ENCODE peak calls at places on chromosomes 16 and 17, in six cellular contexts. G, J, D, N, X and A are unnamed samples.

GRCh38 chr16:19375561-19376158 is 42.0 kb upstream of the TMC5 start:
- DNase-seq in G (no peak), X (peak), J (peak), D (no peak), N (no peak), A (no peak)

GRCh38 chr16:68382296-68382718 is 66.0 kb downstream of the SMPD3 start:
- DNase-seq in J (no peak), N (no peak), X (peak), G (no peak), D (no peak), A (no peak)

GRCh38 chr16:4081035-4081434 is 35.2 kb downstream of the ADCY9 start:
- DNase-seq in N (no peak), J (no peak), G (no peak), D (no peak), X (no peak), A (no peak)

GRCh38 chr17:57667461-57667923 is 77.6 kb downstream of the CCDC182 start:
- DNase-seq in G (no peak), D (no peak), N (no peak), J (no peak), X (no peak), A (peak)

GRCh38 chr17:72022328-72022727 is 98.5 kb upstream of the SOX9 start:
- DNase-seq in G (no peak), X (no peak), D (no peak), N (no peak), J (no peak), A (no peak)

GRCh38 chr16:77288222-77288621 is 89.0 kb downstream of the SYCE1L start:
- DNase-seq in X (no peak), N (no peak), J (peak), D (no peak), G (no peak), A (no peak)

GRCh38 chr17:37729905-37730304 is 15.0 kb downstream of the HNF1B start:
- DNase-seq in G (no peak), N (no peak), J (no peak), X (no peak), D (no peak), A (no peak)

GRCh38 chr16:78589331-78589730 is 489.9 kb downstream of the WWOX start:
- DNase-seq in N (no peak), J (no peak), G (no peak), X (no peak), D (no peak), A (no peak)

GRCh38 chr17:80270836-80271235 is 10.2 kb downstream of the RNF213 start:
- DNase-seq in N (no peak), G (no peak), D (peak), X (peak), J (no peak), A (no peak)

GRCh38 chr17:8674344-8675305 is 44.1 kb upstream of the MYH10 start:
- DNase-seq in X (no peak), J (peak), D (no peak), G (peak), N (no peak), A (no peak)

GRCh38 chr16:86858501-86858900 is 280.2 kb downstream of the FOXL1 start:
- DNase-seq in G (no peak), N (no peak), X (no peak), J (no peak), D (no peak), A (no peak)

GRCh38 chr17:74185786-74186185 is 17.7 kb upstream of the RPL38 start:
- DNase-seq in D (no peak), X (no peak), G (no peak), N (no peak), J (no peak), A (no peak)

GRCh38 chr17:50638851-50639767 is 4.4 kb downstream of the ABCC3 start:
- DNase-seq in X (no peak), N (no peak), J (peak), D (no peak), G (peak), A (no peak)

GRCh38 chr16:54290203-54291106 is 3.9 kb upstream of the IRX3 start:
- DNase-seq in N (no peak), J (no peak), D (no peak), G (no peak), X (no peak), A (no peak)

GRCh38 chr17:3557768-3558583 is at the start of gene TRPV3:
- DNase-seq in D (peak), N (peak), X (no peak), G (no peak), J (no peak), A (no peak)

GRCh38 chr16:30185683-30186421 is 2.5 kb downstream of the CORO1A start:
- DNase-seq in D (peak), N (peak), G (peak), J (no peak), X (peak), A (no peak)

GRCh38 chr16:721765-722481 is 977 bp downstream of the ANTKMT start:
- DNase-seq in G (no peak), J (no peak), X (no peak), D (no peak), N (no peak), A (no peak)

GRCh38 chr17:44354582-44355309 is 8.9 kb downstream of the FAM171A2 start:
- DNase-seq in N (no peak), D (peak), X (peak), J (no peak), G (no peak), A (no peak)

GRCh38 chr17:67959510-67959909 is 36.8 kb downstream of the C17orf58 start:
- DNase-seq in X (no peak), N (no peak), G (no peak), D (no peak), J (no peak), A (no peak)

GRCh38 chr17:4769628-4770027 is 2.1 kb upstream of the TM4SF5 start:
- DNase-seq in J (no peak), N (no peak), D (no peak), G (no peak), X (peak), A (no peak)

GRCh38 chr17:50478391-50479361 is at the start of gene RSAD1:
- DNase-seq in N (peak), X (peak), J (peak), D (peak), G (peak), A (peak)

GRCh38 chr16:85679870-85680269 is 8.9 kb downstream of the GINS2 start:
- DNase-seq in D (no peak), N (no peak), X (no peak), J (no peak), G (no peak), A (no peak)

GRCh38 chr17:59842901-59843652 is 49.7 kb downstream of the TUBD1 start:
- DNase-seq in G (no peak), J (peak), D (peak), X (no peak), N (no peak), A (no peak)

GRCh38 chr16:82083710-82084353 is 48.8 kb downstream of the HSD17B2 start:
- DNase-seq in X (no peak), D (no peak), J (no peak), N (no peak), G (no peak), A (no peak)

GRCh38 chr17:40560592-40561293 is 4.5 kb downstream of the CCR7 start:
- DNase-seq in D (peak), X (peak), N (peak), J (peak), G (no peak), A (peak)

GRCh38 chr16:11666108-11667055 is 1.9 kb upstream of the SNN start:
- DNase-seq in N (no peak), G (no peak), X (no peak), J (no peak), D (no peak), A (no peak)

GRCh38 chr17:75724016-75725003 is 3.1 kb downstream of the ITGB4 start:
- DNase-seq in D (no peak), G (no peak), X (no peak), J (no peak), N (no peak), A (no peak)

GRCh38 chr17:59373879-59374495 is 42.5 kb downstream of the YPEL2 start:
- DNase-seq in D (no peak), G (peak), X (no peak), J (peak), N (no peak), A (no peak)

GRCh38 chr16:22859925-22860324 is 46.0 kb downstream of the HS3ST2 start:
- DNase-seq in G (no peak), N (no peak), X (no peak), J (no peak), D (no peak), A (no peak)

GRCh38 chr17:79704691-79705090 is 26.1 kb upstream of the ENPP7 start:
- DNase-seq in D (no peak), N (no peak), X (no peak), J (no peak), G (no peak), A (no peak)

GRCh38 chr16:3188925-3189825 is 1.2 kb downstream of the OR1F1 start:
- DNase-seq in G (no peak), N (no peak), J (peak), D (peak), X (no peak), A (no peak)

GRCh38 chr17:73773702-73774101 is 129.5 kb upstream of the SDK2 start:
- DNase-seq in G (no peak), D (no peak), X (no peak), N (no peak), J (no peak), A (no peak)

GRCh38 chr17:39051001-39051605 is 83.9 kb upstream of the FBXO47 start:
- DNase-seq in D (no peak), X (no peak), N (no peak), J (no peak), G (no peak), A (no peak)

GRCh38 chr17:30555942-30556341 is 78.7 kb downstream of the GOSR1 start:
- DNase-seq in D (no peak), X (no peak), N (no peak), J (no peak), G (no peak), A (no peak)

GRCh38 chr17:55434721-55435120 is 13.1 kb upstream of the MMD start:
- DNase-seq in N (no peak), D (no peak), G (no peak), J (peak), X (no peak), A (no peak)

DNA sequence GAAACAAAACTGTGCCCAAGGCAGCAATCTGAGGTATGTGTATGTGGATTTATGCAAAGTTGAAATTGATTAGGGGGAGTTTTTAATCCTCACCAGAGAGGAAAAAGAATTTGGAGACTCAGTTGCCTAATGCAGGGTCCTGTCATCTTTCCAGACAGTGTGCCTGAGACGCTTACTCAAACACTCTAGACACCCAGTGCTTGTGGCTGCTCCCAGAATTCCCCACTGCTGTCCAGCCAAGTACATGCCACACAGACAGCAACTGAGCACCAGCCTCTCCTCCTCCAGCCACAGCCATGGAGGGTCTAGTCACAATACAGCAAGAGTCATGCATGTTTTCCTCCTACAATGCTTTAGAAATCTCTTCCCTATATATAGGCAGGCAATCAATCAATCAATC is 118.1 kb downstream of the HIC1 start:
- DNase-seq in N (no peak), J (peak), X (no peak), D (no peak), G (peak), A (no peak)
- TF ChIP-seq CTCF in N (no peak), J (no peak), X (no peak), D (no peak), G (no peak), A (no peak)

GRCh38 chr17:78042542-78042941 is 84.0 kb downstream of the TNRC6C start:
- DNase-seq in D (no peak), J (no peak), N (peak), G (no peak), X (no peak), A (no peak)

GRCh38 chr17:78038748-78039288 is 80.3 kb downstream of the TNRC6C start:
- DNase-seq in D (no peak), G (no peak), X (no peak), N (peak), J (no peak), A (no peak)

GRCh38 chr17:78041401-78042179 is 83.1 kb downstream of the TNRC6C start:
- DNase-seq in J (no peak), N (peak), D (no peak), X (no peak), G (no peak), A (no peak)

GRCh38 chr17:78039581-78039980 is 81.1 kb downstream of the TNRC6C start:
- DNase-seq in X (no peak), N (peak), G (no peak), J (no peak), D (no peak), A (no peak)

DNA sequence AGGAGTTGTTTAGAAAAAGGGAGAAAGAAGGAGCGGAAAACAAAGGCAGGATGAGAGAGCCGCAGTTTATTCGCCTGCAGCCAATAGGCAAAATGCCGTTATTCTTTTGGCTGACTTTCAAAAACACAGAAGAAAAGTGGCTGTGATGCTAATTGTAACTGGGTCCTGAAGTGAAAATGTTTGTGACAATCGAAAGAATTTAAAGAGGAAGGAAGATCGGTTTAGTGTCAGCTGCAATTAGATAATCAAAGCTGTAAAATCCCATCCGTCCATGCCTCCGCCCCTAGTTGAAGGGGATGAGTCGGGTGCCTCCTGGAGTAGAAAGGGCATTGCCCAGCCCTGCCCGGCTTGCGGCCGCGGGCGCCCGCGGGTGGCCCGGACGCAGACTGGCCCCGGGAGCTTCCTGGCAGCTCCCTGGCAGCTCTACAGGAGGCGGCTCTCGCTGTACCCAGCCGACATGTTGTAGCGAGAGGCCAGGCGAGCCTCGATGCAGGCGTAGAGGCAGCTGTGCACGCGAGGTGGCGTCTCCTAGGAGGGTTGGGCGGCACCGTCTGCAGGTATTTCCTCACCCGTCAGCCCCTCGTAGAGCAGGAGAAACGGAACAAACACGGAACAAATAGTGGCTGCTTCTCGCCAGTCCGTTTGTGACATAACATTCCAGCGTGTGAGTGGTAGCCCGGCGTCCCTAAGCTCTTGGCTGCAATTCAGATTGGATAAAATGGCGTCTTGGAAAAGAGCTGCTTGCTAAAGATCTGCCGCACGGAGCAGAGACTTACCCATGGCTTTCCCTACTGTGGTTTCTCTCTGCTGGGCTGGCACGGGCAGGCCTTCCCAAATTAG is 82.3 kb downstream of the TNRC6C start:
- DNase-seq in D (peak), X (no peak), N (peak), G (peak), J (peak), A (no peak)
- TF ChIP-seq CTCF in D (no peak), X (no peak), N (peak), G (no peak), J (peak), A (no peak)

GRCh38 chr16:67179421-67180080 is 4.2 kb downstream of the MATCAP1 start:
- DNase-seq in J (no peak), D (no peak), G (no peak), N (no peak), X (peak), A (no peak)
- TF ChIP-seq CTCF in J (peak), D (no peak), G (no peak), N (no peak), X (peak), A (peak)

DNA sequence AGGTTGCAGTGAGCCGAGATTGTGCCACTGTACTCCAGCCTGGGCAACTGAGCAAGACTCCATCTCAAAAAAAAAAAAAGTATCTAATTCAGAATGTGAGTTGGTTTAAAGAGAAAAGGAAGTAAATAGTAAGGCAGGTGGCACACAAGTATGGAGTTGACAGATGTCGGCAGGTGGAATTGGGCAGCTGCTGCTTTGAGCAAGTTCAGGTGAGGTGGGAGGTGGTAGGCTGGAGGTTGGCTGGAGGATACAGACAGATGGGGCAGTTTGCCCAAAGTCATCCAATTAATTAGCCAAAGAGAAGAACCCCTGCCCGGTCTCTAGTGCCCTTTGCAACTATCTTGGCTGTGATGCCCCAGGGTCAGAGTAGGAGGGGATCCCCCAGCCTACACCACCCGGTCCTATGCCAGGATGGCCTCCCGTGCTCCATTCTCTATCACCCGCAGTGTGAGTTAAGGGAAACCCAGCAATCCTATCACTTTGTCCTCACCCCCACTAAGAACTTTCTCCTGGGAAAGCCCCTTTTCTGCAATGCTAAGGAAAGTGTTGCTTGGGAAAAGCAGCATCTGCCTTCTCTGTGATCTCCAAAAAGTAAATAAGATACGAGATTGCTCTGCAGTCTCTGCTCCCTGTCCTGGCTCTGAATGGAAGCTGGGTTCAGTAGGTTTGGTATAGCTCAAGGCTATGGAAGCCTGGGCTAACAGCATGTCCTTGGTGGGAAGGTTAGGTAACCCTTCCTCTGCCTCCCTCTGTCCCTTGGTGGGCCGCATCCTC is 32.2 kb downstream of the SLC12A3 start:
- DNase-seq in D (no peak), X (no peak), G (no peak), J (no peak), N (no peak), A (no peak)
- TF ChIP-seq CTCF in D (no peak), X (no peak), G (no peak), J (no peak), N (no peak), A (no peak)